ENCODE peak calls at places on chromosomes 13 and 19, in seven cellular contexts. I is heart left ventricle, L is GM23338, W is uterus, S is upper lobe of right lung, G is lower lobe of right lung, B is left lung. D is an unnamed sample.
A peak's percentile ranks its signal among the peaks of the same experiment; 100 is the strongest.

GRCh38 chr13:84940167-84940566 is 859.1 kb downstream of the SLITRK6 start:
- DNase-seq in B (peak; percentile 37), S (no peak), I (no peak), G (no peak), W (no peak), L (no peak), D (no peak)

GRCh38 chr13:30077338-30077737 is 226.9 kb upstream of the UBL3 start:
- DNase-seq in L (no peak), G (no peak), W (no peak), I (no peak), B (no peak), S (no peak), D (no peak)

GRCh38 chr13:112740502-112741131 is 50.8 kb downstream of the ATP11A start:
- DNase-seq in I (peak; percentile 86), L (no peak), G (no peak), W (peak; percentile 82), B (no peak), S (peak; percentile 67), D (peak; percentile 32)

GRCh38 chr19:43467730-43468129 is 2.3 kb upstream of the LYPD3 start:
- DNase-seq in G (no peak), W (no peak), B (no peak), S (no peak), I (no peak), L (no peak), D (peak; percentile 15)

GRCh38 chr13:61276401-61276800 is 139.2 kb downstream of the PCDH20 start:
- DNase-seq in W (no peak), S (no peak), B (no peak), I (no peak), G (no peak), L (no peak), D (no peak)

GRCh38 chr19:5674734-5675133 is 5.6 kb downstream of the MICOS13 start:
- DNase-seq in W (no peak), I (no peak), L (no peak), G (no peak), S (no peak), B (no peak), D (no peak)

GRCh38 chr13:106241974-106242373 is 293.5 kb downstream of the EFNB2 start:
- DNase-seq in L (no peak), W (no peak), G (no peak), S (no peak), I (no peak), B (no peak), D (no peak)

GRCh38 chr19:38729653-38730469 is 14.4 kb downstream of the CAPN12 start:
- DNase-seq in B (peak; percentile 91), I (peak; percentile 78), S (peak; percentile 89), W (peak; percentile 63), G (peak; percentile 85), L (peak; percentile 91), D (peak; percentile 57)

GRCh38 chr19:55632463-55632834 is 8.1 kb upstream of the ZNF784 start:
- DNase-seq in L (peak; percentile 99), I (peak; percentile 83), S (peak; percentile 67), G (peak; percentile 68), B (no peak), W (peak; percentile 69), D (peak; percentile 91)

GRCh38 chr13:103288114-103288513 is 221.9 kb upstream of the SLC10A2 start:
- DNase-seq in G (no peak), I (peak; percentile 29), W (no peak), L (no peak), B (no peak), S (no peak), D (no peak)

GRCh38 chr19:51141181-51141580 is 920 bp upstream of the SIGLEC7 start:
- DNase-seq in G (no peak), S (no peak), B (no peak), L (no peak), W (no peak), I (no peak), D (no peak)

GRCh38 chr19:36421749-36422481 is 3.5 kb upstream of the ZFP82 start:
- DNase-seq in I (no peak), S (no peak), B (no peak), G (no peak), L (peak; percentile 23), W (no peak), D (no peak)

GRCh38 chr19:6674868-6675305 is 4.9 kb upstream of the TNFSF14 start:
- DNase-seq in B (peak; percentile 89), G (peak; percentile 73), I (peak; percentile 51), L (peak; percentile 88), S (peak; percentile 76), W (peak; percentile 34), D (peak; percentile 56)

GRCh38 chr19:18660051-18660910 is 23.2 kb upstream of the CRTC1 start:
- DNase-seq in G (peak; percentile 69), B (peak; percentile 86), W (peak; percentile 74), S (peak; percentile 77), I (peak; percentile 84), L (no peak), D (no peak)

GRCh38 chr13:51246411-51247298 is 24.5 kb downstream of the FAM124A start:
- DNase-seq in S (no peak), I (peak; percentile 85), B (no peak), G (no peak), L (no peak), W (no peak), D (no peak)

GRCh38 chr13:38265135-38265497 is 84.5 kb upstream of the UFM1 start:
- DNase-seq in G (peak; percentile 60), W (no peak), B (peak; percentile 66), L (no peak), S (peak; percentile 73), I (peak; percentile 19), D (no peak)

GRCh38 chr19:41249707-41250423 is 14.3 kb upstream of the HNRNPUL1 start:
- DNase-seq in W (no peak), L (peak; percentile 71), G (no peak), S (no peak), I (no peak), B (no peak), D (no peak)

GRCh38 chr19:35404879-35405622 is 34.2 kb downstream of the GPR42 start:
- DNase-seq in B (no peak), W (no peak), G (no peak), S (no peak), I (no peak), L (peak; percentile 63), D (no peak)

GRCh38 chr13:87677334-87678234 is 6.4 kb downstream of the SLITRK5 start:
- DNase-seq in W (no peak), I (no peak), G (peak; percentile 56), S (peak; percentile 71), L (peak; percentile 72), B (peak; percentile 85), D (no peak)

GRCh38 chr13:73224708-73225107 is 165.9 kb downstream of the KLF5 start:
- DNase-seq in S (no peak), L (no peak), G (no peak), B (no peak), W (no peak), I (no peak), D (no peak)

GRCh38 chr13:27959976-27960361 is 9.1 kb downstream of the CDX2 start:
- DNase-seq in G (no peak), B (no peak), L (no peak), S (no peak), W (no peak), I (no peak), D (no peak)

GRCh38 chr13:27961227-27962085 is 7.7 kb downstream of the CDX2 start:
- DNase-seq in S (no peak), I (no peak), B (no peak), W (no peak), L (peak; percentile 76), G (no peak), D (no peak)

GRCh38 chr13:27956576-27957300 is 12.4 kb downstream of the CDX2 start:
- DNase-seq in I (no peak), W (no peak), G (no peak), B (no peak), L (no peak), S (no peak), D (no peak)

GRCh38 chr13:27960362-27961226 is 8.5 kb downstream of the CDX2 start:
- DNase-seq in B (peak; percentile 83), I (no peak), L (peak; percentile 92), W (no peak), S (peak; percentile 81), G (peak; percentile 72), D (no peak)

DNA sequence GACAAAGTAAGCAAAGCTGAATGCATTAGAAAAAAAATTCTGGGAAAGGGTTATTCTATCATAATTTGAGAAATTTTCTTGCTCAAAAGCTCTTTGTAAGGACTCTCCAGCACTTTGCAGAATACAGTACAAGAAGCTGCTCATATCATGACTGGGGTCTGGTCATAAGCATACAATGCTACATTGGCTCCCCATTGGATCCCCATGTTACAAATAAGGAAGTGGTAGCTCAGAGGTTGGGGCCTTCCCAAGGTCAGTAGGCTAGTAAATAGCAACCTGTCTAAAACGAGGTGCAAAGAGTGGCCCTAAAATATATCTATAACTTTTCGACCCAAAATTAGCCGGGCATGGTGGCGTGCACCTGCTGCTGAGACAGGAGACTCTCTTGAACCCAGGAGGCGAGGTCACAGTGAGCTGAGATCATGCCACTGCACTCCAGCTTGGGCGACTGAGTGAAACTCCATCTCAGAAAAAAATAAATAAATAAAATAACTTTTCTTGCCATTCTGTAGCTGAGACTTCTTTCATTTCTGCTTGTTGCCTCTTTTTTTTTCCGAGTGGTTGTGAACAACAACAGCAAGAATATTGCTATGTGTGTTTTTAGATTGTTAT is 10.1 kb downstream of the CDX2 start:
- DNase-seq in S (no peak), L (no peak), B (no peak), I (no peak), G (no peak), W (no peak), D (no peak)
- H3K4me1 ChIP-seq in S (peaks cover 22% of the 10 kb centered on the region), L (peaks cover 33% of the 10 kb centered on the region), B (peaks cover 27% of the 10 kb centered on the region), I (peaks cover 21% of the 10 kb centered on the region), G (peaks cover 26% of the 10 kb centered on the region), W (no peaks in the 10 kb centered on the region), D (peaks cover 10% of the 10 kb centered on the region)

GRCh38 chr19:4053423-4054324 is 13.0 kb downstream of the ZBTB7A start:
- DNase-seq in B (peak; percentile 81), G (no peak), S (no peak), I (no peak), L (no peak), W (no peak), D (no peak)
- H3K4me1 ChIP-seq in B (peaks cover 71% of the 10 kb centered on the region), G (peaks cover 46% of the 10 kb centered on the region), S (peaks cover 39% of the 10 kb centered on the region), I (peaks cover 25% of the 10 kb centered on the region), L (no peaks in the 10 kb centered on the region), W (no peaks in the 10 kb centered on the region), D (peaks cover 8% of the 10 kb centered on the region)

GRCh38 chr13:40982772-40983171 is 36.3 kb downstream of the ELF1 start:
- DNase-seq in B (no peak), G (no peak), W (no peak), I (peak; percentile 36), S (no peak), L (no peak), D (peak; percentile 95)
- H3K4me1 ChIP-seq in B (peaks cover 95% of the 10 kb centered on the region), G (peaks cover 78% of the 10 kb centered on the region), W (no peaks in the 10 kb centered on the region), I (peaks cover 45% of the 10 kb centered on the region), S (peaks cover 56% of the 10 kb centered on the region), L (peaks cover 10% of the 10 kb centered on the region), D (peaks cover 69% of the 10 kb centered on the region)

GRCh38 chr19:45576682-45577081 is 7.9 kb downstream of the OPA3 start:
- DNase-seq in B (no peak), W (no peak), I (no peak), L (no peak), G (no peak), S (no peak), D (no peak)

GRCh38 chr19:45577111-45577905 is 7.3 kb downstream of the OPA3 start:
- DNase-seq in I (peak; percentile 69), L (peak; percentile 54), B (peak; percentile 40), G (no peak), S (no peak), W (no peak), D (no peak)

GRCh38 chr19:45575216-45575615 is 9.4 kb downstream of the OPA3 start:
- DNase-seq in S (no peak), B (no peak), L (no peak), W (no peak), I (no peak), G (no peak), D (no peak)

GRCh38 chr19:45571457-45572220 is 13.0 kb downstream of the OPA3 start:
- DNase-seq in I (no peak), G (no peak), W (no peak), B (no peak), L (no peak), S (no peak), D (no peak)

GRCh38 chr19:45574526-45574925 is 10.1 kb downstream of the OPA3 start:
- DNase-seq in G (no peak), I (no peak), W (no peak), S (no peak), L (no peak), B (no peak), D (no peak)
- H3K4me1 ChIP-seq in G (peaks cover 18% of the 10 kb centered on the region), I (peaks cover 12% of the 10 kb centered on the region), W (no peaks in the 10 kb centered on the region), S (peaks cover 16% of the 10 kb centered on the region), L (peaks cover 22% of the 10 kb centered on the region), B (peaks cover 13% of the 10 kb centered on the region), D (peaks cover 2% of the 10 kb centered on the region)

D was measured in endothelial cell of umbilical vein.